ENCODE peak calls at places on chromosome 1, in six cellular contexts. T, G, Y, U, N and E are unnamed samples.

GRCh38 chr1:36580524-36580923 is 97.8 kb upstream of the CSF3R start:
- DNase-seq in T (no peak), G (no peak), Y (no peak), U (no peak), N (no peak), E (no peak)

GRCh38 chr1:220692436-220693228 is 2.5 kb downstream of the C1orf115 start:
- DNase-seq in T (no peak), G (no peak), Y (no peak), U (no peak), N (no peak), E (no peak)

GRCh38 chr1:67831850-67832513 is 1.3 kb downstream of the GNG12 start:
- DNase-seq in T (peak), G (no peak), Y (peak), U (no peak), N (no peak), E (peak)

GRCh38 chr1:202164271-202165037 is 4.1 kb upstream of the PTPN7 start:
- DNase-seq in T (no peak), G (peak), Y (no peak), U (no peak), N (peak), E (no peak)

GRCh38 chr1:45299981-45300668 is 26.6 kb upstream of the HPDL start:
- DNase-seq in T (peak), G (peak), Y (peak), U (no peak), N (no peak), E (peak)

GRCh38 chr1:204342310-204342709 is 17.4 kb downstream of the PLEKHA6 start:
- DNase-seq in T (no peak), G (no peak), Y (no peak), U (no peak), N (no peak), E (no peak)

GRCh38 chr1:57748696-57749095 is 324.8 kb upstream of the DAB1 start:
- DNase-seq in T (no peak), G (no peak), Y (no peak), U (no peak), N (no peak), E (peak)

GRCh38 chr1:5670590-5671350 is 321.5 kb downstream of the NPHP4 start:
- DNase-seq in T (no peak), G (no peak), Y (no peak), U (no peak), N (no peak), E (no peak)

GRCh38 chr1:207752456-207753132 is 740 bp downstream of the CD46 start:
- DNase-seq in T (peak), G (peak), Y (peak), U (no peak), N (no peak), E (no peak)

GRCh38 chr1:8329439-8329838 is 11.5 kb downstream of the SLC45A1 start:
- DNase-seq in T (no peak), G (no peak), Y (no peak), U (no peak), N (no peak), E (no peak)